ENCODE peak calls at places on chromosome 18, in five cellular contexts. K is mesenchymal stem cell, I is IMR-90, C is cardiac muscle cell, U is esophagus squamous epithelium. W is an unnamed sample. For H3K9me3, the result is how much of the 10 kb centered on the place peaks cover.

GRCh38 chr18:3935316-3935715 is 485.3 kb downstream of the TGIF1 start:
- DNase-seq in K (no peak), I (peak), C (no peak), U (no peak), W (no peak)

GRCh38 chr18:39959839-39960238 is 1995.2 kb upstream of the PIK3C3 start:
- DNase-seq in K (no peak), I (no peak), C (no peak), U (no peak), W (no peak)

GRCh38 chr18:58505181-58505580 is 123.7 kb downstream of the ALPK2 start:
- DNase-seq in K (no peak), I (no peak), C (no peak), U (no peak), W (no peak)

GRCh38 chr18:57989536-57989935 is 54.5 kb upstream of the NEDD4L start:
- DNase-seq in K (no peak), I (no peak), C (no peak), U (no peak), W (no peak)

GRCh38 chr18:48792611-48793368 is 158.0 kb downstream of the SMAD7 start:
- DNase-seq in K (no peak), I (no peak), C (no peak), U (no peak), W (no peak)

GRCh38 chr18:40417501-40417900 is 1537.5 kb upstream of the PIK3C3 start:
- DNase-seq in K (no peak), I (no peak), C (no peak), U (no peak), W (no peak)

GRCh38 chr18:36628435-36629094 is 200.2 kb downstream of the TPGS2 start:
- DNase-seq in K (peak), I (peak), C (peak), U (no peak), W (no peak)

GRCh38 chr18:47247036-47247832 is 4.2 kb downstream of the SKOR2 start:
- DNase-seq in K (no peak), I (no peak), C (no peak), U (no peak), W (no peak)

GRCh38 chr18:6714027-6714426 is 15.5 kb upstream of the ARHGAP28 start:
- DNase-seq in K (no peak), I (no peak), C (no peak), U (no peak), W (no peak)

GRCh38 chr18:38526922-38527321 is 961.3 kb upstream of the CELF4 start:
- DNase-seq in K (no peak), I (no peak), C (no peak), U (no peak), W (no peak)

GRCh38 chr18:46264255-46264654 is 160.1 kb downstream of the HAUS1 start:
- DNase-seq in K (peak), I (no peak), C (peak), U (no peak), W (no peak)

GRCh38 chr18:45749918-45750689 is 26.1 kb downstream of the SLC14A1 start:
- DNase-seq in K (no peak), I (peak), C (no peak), U (no peak), W (no peak)

GRCh38 chr18:62772860-62773584 is 57.7 kb downstream of the PHLPP1 start:
- DNase-seq in K (no peak), I (no peak), C (no peak), U (no peak), W (no peak)

GRCh38 chr18:24370120-24370519 is 27.5 kb downstream of the OSBPL1A start:
- DNase-seq in K (no peak), I (no peak), C (no peak), U (no peak), W (no peak)

GRCh38 chr18:10588975-10589374 is 63.1 kb downstream of the NAPG start:
- DNase-seq in K (no peak), I (peak), C (no peak), U (no peak), W (no peak)

GRCh38 chr18:57447154-57447621 is 12.0 kb downstream of the ONECUT2 start:
- DNase-seq in K (peak), I (peak), C (peak), U (no peak), W (no peak)

GRCh38 chr18:58993260-58993659 is 128.6 kb downstream of the ZNF532 start:
- DNase-seq in K (peak), I (peak), C (peak), U (no peak), W (no peak)

GRCh38 chr18:27901424-27902226 is 275.3 kb downstream of the CDH2 start:
- DNase-seq in K (no peak), I (no peak), C (no peak), U (no peak), W (no peak)

GRCh38 chr18:44764863-44765262 is 84.2 kb downstream of the SETBP1 start:
- DNase-seq in K (no peak), I (no peak), C (no peak), U (no peak), W (no peak)

GRCh38 chr18:10659000-10659399 is 133.2 kb downstream of the NAPG start:
- DNase-seq in K (no peak), I (no peak), C (no peak), U (no peak), W (no peak)

GRCh38 chr18:3340682-3341097 is 78.8 kb downstream of the MYL12B start:
- DNase-seq in K (peak), I (peak), C (peak), U (no peak), W (no peak)

GRCh38 chr18:12409466-12409865 is 1.7 kb downstream of the PRELID3A start:
- DNase-seq in K (no peak), I (peak), C (no peak), U (no peak), W (no peak)

GRCh38 chr18:61530681-61531080 is 197.5 kb downstream of the CDH20 start:
- DNase-seq in K (no peak), I (no peak), C (no peak), U (no peak), W (no peak)

GRCh38 chr18:24613887-24614286 is 153.4 kb downstream of the HRH4 start:
- DNase-seq in K (no peak), I (no peak), C (no peak), U (no peak), W (no peak)

GRCh38 chr18:70758780-70759179 is 469.9 kb downstream of the SOCS6 start:
- DNase-seq in K (no peak), I (no peak), C (no peak), U (no peak), W (no peak)
- H3K9me3 ChIP-seq in K (under half), I (under half), C (under half), U (under half), W (under half)

GRCh38 chr18:78711316-78711715 is 268.3 kb upstream of the SALL3 start:
- DNase-seq in K (no peak), I (no peak), C (no peak), U (no peak), W (no peak)

GRCh38 chr18:78711971-78712370 is 267.6 kb upstream of the SALL3 start:
- DNase-seq in K (no peak), I (no peak), C (no peak), U (no peak), W (no peak)

GRCh38 chr18:78716022-78716421 is 263.6 kb upstream of the SALL3 start:
- DNase-seq in K (no peak), I (no peak), C (no peak), U (no peak), W (no peak)

GRCh38 chr18:78713064-78713463 is 266.6 kb upstream of the SALL3 start:
- DNase-seq in K (no peak), I (no peak), C (no peak), U (no peak), W (no peak)

DNA sequence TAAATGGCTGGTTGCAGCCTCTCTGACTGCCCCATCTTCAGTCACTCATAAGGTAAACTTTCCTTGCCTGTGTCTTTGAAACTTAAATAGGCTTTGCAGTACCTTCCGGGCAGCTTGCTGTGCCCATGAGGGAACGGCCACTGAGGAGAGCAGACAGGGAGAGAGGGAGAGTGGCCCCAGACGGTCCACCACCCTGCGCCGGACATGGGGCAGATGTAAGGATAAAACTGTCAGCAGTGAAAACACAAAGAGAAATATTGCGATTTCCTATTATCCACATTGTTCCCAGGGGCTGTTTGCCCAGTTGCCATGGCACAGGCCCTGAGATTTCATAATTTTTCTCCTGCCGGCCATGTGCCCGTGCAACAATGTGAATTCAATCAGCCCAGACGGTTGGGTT is 265.9 kb upstream of the SALL3 start:
- DNase-seq in K (no peak), I (no peak), C (no peak), U (no peak), W (no peak)
- H3K9me3 ChIP-seq in K (under half), I (half or more), C (under half), U (under half), W (under half)

DNA sequence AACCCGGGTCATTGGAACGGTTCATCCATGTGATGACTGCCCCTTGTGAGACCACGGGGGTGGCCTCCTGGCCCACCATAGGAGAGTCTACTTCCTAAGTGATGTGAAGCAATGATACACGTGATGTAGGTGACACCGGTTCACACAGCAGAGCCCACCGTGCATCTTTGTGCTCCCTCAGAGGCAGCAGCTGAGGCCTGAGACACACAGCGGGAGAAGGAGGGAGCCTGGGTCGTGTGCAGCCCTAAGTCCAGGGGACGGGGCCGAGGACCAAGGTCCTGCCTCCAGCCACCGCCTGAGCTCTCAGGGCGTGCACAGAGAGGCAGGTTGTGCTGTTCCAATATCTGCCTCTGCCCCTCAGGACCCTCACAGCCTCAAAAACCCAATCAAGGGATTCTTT is 377.2 kb upstream of the SALL3 start:
- DNase-seq in K (no peak), I (no peak), C (no peak), U (no peak), W (no peak)
- H3K9me3 ChIP-seq in K (under half), I (half or more), C (under half), U (under half), W (under half)

GRCh38 chr18:905948-906415 is 1.3 kb downstream of the ADCYAP1 start:
- DNase-seq in K (no peak), I (no peak), C (no peak), U (no peak), W (no peak)
- H3K9me3 ChIP-seq in K (under half), I (under half), C (under half), U (under half), W (under half)

GRCh38 chr18:71028285-71028762 is 739.5 kb downstream of the SOCS6 start:
- DNase-seq in K (no peak), I (no peak), C (peak), U (no peak), W (no peak)

GRCh38 chr18:71018816-71019215 is 730.0 kb downstream of the SOCS6 start:
- DNase-seq in K (no peak), I (no peak), C (no peak), U (no peak), W (no peak)

GRCh38 chr18:71027531-71027930 is 738.7 kb downstream of the SOCS6 start:
- DNase-seq in K (no peak), I (no peak), C (no peak), U (no peak), W (no peak)

GRCh38 chr18:71020342-71021096 is 731.7 kb downstream of the SOCS6 start:
- DNase-seq in K (no peak), I (peak), C (peak), U (no peak), W (no peak)

GRCh38 chr18:71022389-71022788 is 733.5 kb downstream of the SOCS6 start:
- DNase-seq in K (no peak), I (no peak), C (no peak), U (no peak), W (no peak)
- H3K9me3 ChIP-seq in K (under half), I (under half), C (under half), U (under half), W (under half)